ENCODE peak calls at places on chromosomes 5 and 9, in five cellular contexts. N is uterus, D is spleen, V is tibial nerve, S is breast epithelium. C is an unnamed sample.

GRCh38 chr5:133925866-133926488 is 42.4 kb downstream of the C5orf15 start:
- DNase-seq in N (no peak), D (no peak), V (no peak), S (no peak), C (no peak)

GRCh38 chr5:73338201-73339126 is 110.1 kb downstream of the FOXD1 start:
- DNase-seq in N (no peak), D (no peak), V (peak; percentile 62), S (no peak), C (no peak)

GRCh38 chr5:5289537-5289936 is 132.9 kb upstream of the ICE1 start:
- DNase-seq in N (no peak), D (no peak), V (no peak), S (no peak), C (no peak)

GRCh38 chr9:129494113-129494789 is 126.7 kb downstream of the C9orf50 start:
- DNase-seq in N (peak; percentile 26), D (no peak), V (no peak), S (peak; percentile 69), C (no peak)

GRCh38 chr5:73367650-73368049 is 80.9 kb downstream of the FOXD1 start:
- DNase-seq in N (no peak), D (no peak), V (no peak), S (no peak), C (no peak)

GRCh38 chr5:78651468-78651867 is 2.9 kb upstream of the LHFPL2 start:
- DNase-seq in N (no peak), D (no peak), V (no peak), S (no peak), C (no peak)

GRCh38 chr5:172350212-172351181 is 66.9 kb upstream of the UBTD2 start:
- DNase-seq in N (no peak), D (peak; percentile 59), V (no peak), S (peak; percentile 59), C (no peak)

GRCh38 chr9:89928521-89929275 is 323.9 kb downstream of the GADD45G start:
- DNase-seq in N (no peak), D (no peak), V (no peak), S (no peak), C (no peak)

GRCh38 chr5:111742595-111742994 is 14.4 kb downstream of the NREP start:
- DNase-seq in N (peak; percentile 40), D (no peak), V (no peak), S (no peak), C (no peak)

GRCh38 chr9:89361816-89362646 is 43.7 kb downstream of the SECISBP2 start:
- DNase-seq in N (peak; percentile 9), D (no peak), V (no peak), S (peak; percentile 35), C (no peak)

GRCh38 chr9:69674112-69674511 is 1.9 kb upstream of the APBA1 start:
- DNase-seq in N (no peak), D (no peak), V (no peak), S (no peak), C (no peak)

GRCh38 chr5:84088996-84089395 is 295.7 kb downstream of the EDIL3 start:
- DNase-seq in N (no peak), D (no peak), V (no peak), S (no peak), C (no peak)

GRCh38 chr9:131799177-131799823 is 59.4 kb upstream of the RAPGEF1 start:
- DNase-seq in N (no peak), D (no peak), V (peak; percentile 30), S (no peak), C (peak; percentile 42)

GRCh38 chr5:17691781-17692180 is 57.5 kb downstream of the TAF11L14 start:
- DNase-seq in N (no peak), D (no peak), V (no peak), S (no peak), C (no peak)

GRCh38 chr5:37553720-37554402 is 174.7 kb downstream of the WDR70 start:
- DNase-seq in N (no peak), D (no peak), V (no peak), S (no peak), C (no peak)

GRCh38 chr5:8907168-8907868 is 638.6 kb downstream of the SEMA5A start:
- DNase-seq in N (no peak), D (no peak), V (no peak), S (no peak), C (no peak)

GRCh38 chr9:136016221-136016881 is 55.2 kb upstream of the UBAC1 start:
- DNase-seq in N (peak; percentile 14), D (no peak), V (no peak), S (no peak), C (no peak)

GRCh38 chr5:28217695-28218094 is 1179.3 kb upstream of the CDH9 start:
- DNase-seq in N (no peak), D (no peak), V (no peak), S (no peak), C (no peak)

GRCh38 chr5:108749130-108749861 is 1.6 kb downstream of the FER start:
- DNase-seq in N (no peak), D (no peak), V (no peak), S (peak; percentile 62), C (no peak)

GRCh38 chr9:120578614-120579013 is 1.4 kb downstream of the CDK5RAP2 start:
- DNase-seq in N (no peak), D (no peak), V (no peak), S (no peak), C (no peak)

GRCh38 chr5:148659641-148660345 is 5.5 kb upstream of the HTR4 start:
- DNase-seq in N (no peak), D (no peak), V (no peak), S (no peak), C (no peak)

GRCh38 chr5:87121315-87122170 is 146.1 kb upstream of the RASA1 start:
- DNase-seq in N (no peak), D (no peak), V (no peak), S (no peak), C (no peak)

GRCh38 chr5:64505769-64506566 is at the start of gene RGS7BP:
- DNase-seq in N (peak; percentile 14), D (peak; percentile 77), V (no peak), S (no peak), C (peak; percentile 48)

GRCh38 chr9:20740304-20740703 is 56.2 kb downstream of the FOCAD start:
- DNase-seq in N (no peak), D (no peak), V (no peak), S (no peak), C (no peak)

GRCh38 chr9:134369416-134370212 is 43.4 kb downstream of the RXRA start:
- DNase-seq in N (no peak), D (no peak), V (no peak), S (no peak), C (no peak)

GRCh38 chr9:84670106-84670800 is 724 bp downstream of the NTRK2 start:
- DNase-seq in N (no peak), D (peak; percentile 72), V (no peak), S (no peak), C (peak; percentile 42)

DNA sequence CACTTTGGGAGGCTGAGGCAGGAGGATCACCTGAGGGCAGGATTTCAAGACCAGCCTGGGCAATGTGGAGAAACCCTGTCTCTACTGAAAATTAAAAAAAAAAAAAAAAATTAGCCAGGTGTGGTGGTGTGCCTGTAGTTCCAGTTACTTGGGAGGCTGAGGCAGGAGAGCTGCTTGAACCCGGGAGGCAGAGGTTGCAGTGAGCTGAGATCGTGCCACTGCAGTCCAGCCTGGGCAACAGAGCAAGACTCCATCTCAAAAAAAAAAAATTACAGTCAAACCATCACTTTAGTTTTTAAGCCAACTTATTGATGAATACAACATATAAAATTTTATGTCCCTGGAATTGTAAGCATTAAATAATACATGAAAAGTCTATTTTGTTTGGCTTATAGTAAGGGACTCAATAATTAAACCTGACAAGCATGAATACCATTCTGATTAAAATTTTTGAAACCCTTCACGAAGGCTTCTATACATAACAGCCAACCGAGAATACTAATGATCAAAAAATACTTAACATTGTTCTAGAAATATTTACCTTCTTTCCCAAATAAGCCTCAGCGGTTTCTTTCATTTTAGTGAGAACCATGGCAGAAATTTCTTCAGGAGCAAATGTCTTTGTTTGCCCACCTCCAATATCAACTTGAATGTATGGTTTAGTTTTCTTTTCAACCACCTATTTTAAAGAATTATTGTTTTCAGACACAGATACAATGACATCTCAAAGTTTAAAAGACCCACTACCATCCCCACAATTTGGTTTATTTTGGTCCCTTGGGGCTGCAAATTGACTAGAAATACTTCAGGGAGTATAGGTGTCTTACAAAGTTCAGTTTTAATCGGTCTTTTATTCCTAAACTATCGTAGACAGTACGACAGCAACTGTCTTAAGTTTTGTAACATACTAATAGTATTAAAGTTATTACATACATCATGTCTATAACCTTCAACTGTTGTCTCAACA is 1.2 kb downstream of the HSPA5 start:
- DNase-seq in N (no peak), D (no peak), V (no peak), S (no peak), C (no peak)
- H3K4me1 ChIP-seq in N (peaks cover 6% of the 10 kb centered on the region), D (peaks cover 64% of the 10 kb centered on the region), V (peaks cover 45% of the 10 kb centered on the region), S (peaks cover 24% of the 10 kb centered on the region), C (peaks cover 55% of the 10 kb centered on the region)

GRCh38 chr9:132997591-132997990 is 19.1 kb downstream of the GFI1B start:
- DNase-seq in N (no peak), D (peak; percentile 4), V (no peak), S (no peak), C (no peak)
- H3K27me3 ChIP-seq in N (no peaks in the 10 kb centered on the region), D (no peaks in the 10 kb centered on the region), V (peaks cover 26% of the 10 kb centered on the region), S (peaks cover 7% of the 10 kb centered on the region), C (peaks cover 3% of the 10 kb centered on the region)

DNA sequence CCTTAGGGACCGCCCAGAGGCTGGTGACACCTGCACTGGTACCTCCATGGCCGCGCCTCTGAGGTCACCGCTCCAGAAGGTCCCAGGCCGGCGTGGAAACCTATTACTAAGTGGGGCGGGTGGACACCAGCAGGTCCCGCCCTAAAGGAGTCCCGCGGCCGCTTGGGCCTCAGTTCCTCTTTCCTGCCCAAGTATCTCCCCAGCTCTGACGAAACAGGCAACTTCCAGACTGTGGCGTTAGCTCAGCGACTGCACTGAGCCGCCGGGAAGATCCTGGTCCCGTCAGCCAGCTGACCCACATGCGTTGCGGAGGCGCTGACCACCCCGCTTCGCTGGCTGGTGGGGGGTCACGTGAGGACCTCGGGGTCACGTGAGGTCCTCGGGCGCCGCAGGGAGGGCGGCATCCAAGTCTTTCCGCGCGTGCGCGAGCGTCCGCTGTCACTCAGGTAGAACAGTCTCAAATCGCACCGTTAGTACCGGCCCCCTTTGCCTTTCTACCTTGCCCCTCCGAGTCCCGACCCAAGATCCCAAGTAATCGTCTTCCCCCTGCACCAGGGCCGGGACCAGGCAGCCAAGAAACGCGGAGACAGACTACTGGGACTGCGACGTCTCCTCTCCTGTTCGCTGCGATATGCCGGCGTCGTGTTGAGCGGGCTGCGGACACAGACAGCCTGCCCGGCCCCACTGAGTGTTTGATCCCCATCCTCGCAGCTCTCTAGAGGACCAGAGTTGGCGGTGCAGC is 53.7 kb upstream of the KDM4C start:
- DNase-seq in N (peak; percentile 74), D (peak; percentile 96), V (peak; percentile 55), S (peak; percentile 71), C (peak; percentile 85)
- TF ChIP-seq POLR2A in N (peak; percentile 55), D (no peak), V (peak; percentile 8), S (peak; percentile 57), C (no peak)

GRCh38 chr9:68476889-68477288 is 63.8 kb downstream of the TMEM252 start:
- DNase-seq in N (no peak), D (no peak), V (no peak), S (no peak), C (peak; percentile 28)

GRCh38 chr9:68470634-68471033 is 70.0 kb downstream of the TMEM252 start:
- DNase-seq in N (no peak), D (no peak), V (no peak), S (no peak), C (no peak)

GRCh38 chr9:68473790-68474189 is 66.9 kb downstream of the TMEM252 start:
- DNase-seq in N (no peak), D (no peak), V (no peak), S (no peak), C (no peak)

DNA sequence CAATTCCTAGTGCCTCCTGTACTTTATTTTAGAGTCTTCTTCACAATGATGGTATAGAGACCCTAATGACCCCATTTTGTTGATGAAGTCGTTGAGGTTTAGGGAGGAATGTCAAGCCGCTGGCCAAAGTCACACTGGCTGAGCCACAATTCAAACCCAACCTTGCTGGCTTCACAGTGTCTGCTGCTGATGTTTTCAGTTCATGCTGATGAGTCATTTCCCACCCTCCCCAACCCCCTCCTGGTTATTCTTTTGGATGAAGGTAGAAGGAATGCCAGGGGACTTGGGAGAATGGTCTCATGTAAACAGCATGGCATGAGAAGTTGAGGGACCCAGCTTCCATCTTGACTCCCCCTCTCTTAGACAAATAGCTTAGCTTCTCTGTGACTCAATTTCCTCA is 68.6 kb downstream of the TMEM252 start:
- DNase-seq in N (no peak), D (no peak), V (no peak), S (no peak), C (no peak)
- H3K4me1 ChIP-seq in N (peaks cover 11% of the 10 kb centered on the region), D (no peaks in the 10 kb centered on the region), V (no peaks in the 10 kb centered on the region), S (no peaks in the 10 kb centered on the region), C (peaks cover 31% of the 10 kb centered on the region)